ENCODE peak calls at places on chromosomes 4 and X, in nine cellular contexts. E is psoas muscle, W is breast epithelium, Z is left ventricle myocardium inferior, B is tibial artery, O is heart left ventricle, P is dorsolateral prefrontal cortex, L is heart right ventricle, X is stomach. I is an unnamed sample.

GRCh38 chr4:85942107-85942506 is 417.7 kb downstream of the MAPK10 start:
- DNase-seq in E (no peak), W (no peak), Z (no peak), B (no peak), O (no peak), P (no peak), L (no peak), X (no peak), I (no peak)

GRCh38 chrX:12400218-12400617 is 261.9 kb downstream of the FRMPD4 start:
- DNase-seq in E (no peak), W (no peak), Z (no peak), B (no peak), O (no peak), P (no peak), L (no peak), X (no peak), I (no peak)

GRCh38 chr4:142777045-142777743 is 68.9 kb downstream of the INPP4B start:
- DNase-seq in E (no peak), W (no peak), Z (no peak), B (no peak), O (no peak), P (no peak), L (no peak), X (no peak), I (no peak)

GRCh38 chrX:100673397-100673953 is 29.5 kb downstream of the SRPX2 start:
- DNase-seq in E (no peak), W (no peak), Z (no peak), B (no peak), O (no peak), P (no peak), L (no peak), X (no peak), I (no peak)

GRCh38 chr4:140004580-140005314 is 149.2 kb downstream of the MAML3 start:
- DNase-seq in E (peak), W (peak), Z (peak), B (no peak), O (peak), P (peak), L (peak), X (peak), I (no peak)

GRCh38 chr4:153131478-153132069 is 72.7 kb upstream of the TRIM2 start:
- DNase-seq in E (no peak), W (no peak), Z (no peak), B (no peak), O (no peak), P (peak), L (no peak), X (no peak), I (no peak)

GRCh38 chrX:618761-619450 is 11.7 kb upstream of the SHOX start:
- DNase-seq in E (no peak), W (no peak), Z (no peak), B (no peak), O (no peak), P (no peak), L (no peak), X (no peak), I (peak)

GRCh38 chrX:130196453-130196852 is 24.7 kb downstream of the RAB33A start:
- DNase-seq in E (no peak), W (no peak), Z (no peak), B (no peak), O (no peak), P (no peak), L (no peak), X (no peak), I (no peak)

GRCh38 chr4:103482471-103482870 is 237.3 kb downstream of the TACR3 start:
- DNase-seq in E (no peak), W (no peak), Z (no peak), B (no peak), O (no peak), P (no peak), L (no peak), X (no peak), I (no peak)

GRCh38 chr4:94595880-94596483 is 144.2 kb downstream of the PDLIM5 start:
- DNase-seq in E (no peak), W (no peak), Z (no peak), B (no peak), O (no peak), P (no peak), L (no peak), X (no peak), I (no peak)

GRCh38 chr4:93201471-93201870 is 627.1 kb upstream of the ATOH1 start:
- DNase-seq in E (no peak), W (no peak), Z (no peak), B (no peak), O (no peak), P (no peak), L (no peak), X (no peak), I (no peak)

GRCh38 chr4:164304861-164305260 is 449.1 kb upstream of the SMIM31 start:
- DNase-seq in E (no peak), W (no peak), Z (no peak), B (no peak), O (no peak), P (no peak), L (no peak), X (no peak), I (no peak)

GRCh38 chr4:164301430-164301829 is 452.5 kb upstream of the SMIM31 start:
- DNase-seq in E (no peak), W (no peak), Z (no peak), B (no peak), O (no peak), P (no peak), L (no peak), X (no peak), I (no peak)

GRCh38 chr4:164307262-164307661 is 446.7 kb upstream of the SMIM31 start:
- DNase-seq in E (no peak), W (no peak), Z (no peak), B (no peak), O (no peak), P (no peak), L (no peak), X (no peak), I (no peak)

DNA sequence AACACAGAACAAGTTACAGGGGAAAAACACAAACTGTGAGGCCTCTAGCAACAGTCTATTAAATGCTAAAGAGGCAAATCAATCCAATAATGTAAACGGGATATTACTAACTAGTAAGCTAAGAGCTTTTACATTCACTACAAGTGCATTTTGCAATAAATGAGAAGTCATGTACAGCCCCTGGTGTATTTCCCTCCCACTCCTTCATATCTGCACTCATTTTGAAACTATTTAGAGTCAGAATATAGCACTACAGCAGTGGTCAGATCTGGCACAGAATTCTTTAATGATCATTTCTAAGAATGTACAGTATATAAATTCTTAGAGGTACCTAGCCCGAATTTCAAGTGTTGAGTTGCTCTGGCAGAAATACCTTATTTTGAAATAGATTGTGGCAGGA is 449.7 kb upstream of the SMIM31 start:
- DNase-seq in E (no peak), W (no peak), Z (no peak), B (no peak), O (no peak), P (no peak), L (no peak), X (no peak), I (no peak)
- H3K4me3 ChIP-seq in E (no peak), W (no peak), Z (no peak), B (no peak), O (no peak), P (no peak), L (no peak), X (no peak), I (no peak)

GRCh38 chr4:48944659-48945290 is 38.2 kb upstream of the OCIAD2 start:
- DNase-seq in E (no peak), W (no peak), Z (no peak), B (no peak), O (no peak), P (no peak), L (no peak), X (peak), I (no peak)
- TF ChIP-seq CTCF in E (peak), W (no peak), Z (peak), B (no peak), O (no peak), P (no peak), L (no peak), X (no peak), I (no peak)

GRCh38 chr4:1019726-1020470 is 8.5 kb downstream of the FGFRL1 start:
- DNase-seq in E (no peak), W (no peak), Z (no peak), B (no peak), O (no peak), P (no peak), L (no peak), X (no peak), I (no peak)

GRCh38 chr4:1022739-1023066 is 11.3 kb downstream of the FGFRL1 start:
- DNase-seq in E (no peak), W (no peak), Z (no peak), B (no peak), O (no peak), P (no peak), L (no peak), X (peak), I (no peak)

GRCh38 chr4:1022051-1022738 is 10.8 kb downstream of the FGFRL1 start:
- DNase-seq in E (no peak), W (no peak), Z (no peak), B (no peak), O (no peak), P (no peak), L (no peak), X (no peak), I (no peak)

GRCh38 chr4:1023241-1023640 is 11.8 kb downstream of the FGFRL1 start:
- DNase-seq in E (no peak), W (no peak), Z (no peak), B (no peak), O (no peak), P (no peak), L (no peak), X (no peak), I (no peak)

GRCh38 chr4:1021386-1022050 is 10.1 kb downstream of the FGFRL1 start:
- DNase-seq in E (no peak), W (no peak), Z (no peak), B (no peak), O (no peak), P (no peak), L (no peak), X (no peak), I (no peak)
- H3K27ac ChIP-seq in E (no peak), W (no peak), Z (no peak), B (no peak), O (no peak), P (no peak), L (no peak), X (no peak), I (no peak)

DNA sequence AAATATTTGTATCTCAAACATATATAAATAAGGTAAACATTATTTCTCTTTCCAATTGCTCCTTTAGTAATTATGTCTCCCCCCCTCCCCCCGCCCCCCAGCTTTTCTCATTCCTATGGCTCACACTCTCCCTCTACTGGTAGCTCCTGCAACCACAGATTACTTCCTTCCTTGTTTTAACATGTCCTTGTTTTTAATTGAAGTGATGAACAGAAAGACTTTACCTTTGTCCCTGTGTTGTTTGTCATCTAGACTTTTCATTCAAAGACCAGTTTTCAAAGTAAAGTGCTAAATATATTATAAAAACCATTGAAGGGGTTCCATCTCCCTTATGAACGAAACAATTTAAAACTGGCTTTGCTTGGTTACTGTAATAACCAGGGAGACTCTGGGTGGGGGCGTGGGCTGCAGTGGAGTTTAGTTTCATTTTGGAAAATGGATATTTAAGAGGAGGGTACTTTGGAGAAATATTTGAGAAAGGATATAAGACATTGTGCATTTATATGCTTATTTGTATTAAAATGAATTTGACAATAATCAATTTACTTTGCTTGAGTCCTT is 352.9 kb downstream of the RAPGEF2 start:
- DNase-seq in E (no peak), W (no peak), Z (no peak), B (no peak), O (no peak), P (no peak), L (no peak), X (no peak), I (no peak)
- H3K4me3 ChIP-seq in E (no peak), W (no peak), Z (no peak), B (no peak), O (no peak), P (no peak), L (no peak), X (no peak), I (no peak)